ENCODE peak calls at places on chromosomes 16 and 17, in five cellular contexts. W is hepatic stellate cell, H is heart right ventricle, L is stromal cell of bone marrow, B is EH. K is an unnamed sample.

GRCh38 chr17:56213031-56213430 is 59.8 kb downstream of the ANKFN1 start:
- DNase-seq in L (no peak), W (no peak), H (no peak), B (no peak), K (no peak)

GRCh38 chr17:56835259-56835575 is 1.3 kb downstream of the DGKE start:
- DNase-seq in W (no peak), L (no peak), H (no peak), B (no peak), K (no peak)

GRCh38 chr16:27745348-27745747 is 195.4 kb downstream of the KATNIP start:
- DNase-seq in B (peak; percentile 33), H (no peak), L (no peak), W (peak; percentile 45), K (no peak)

GRCh38 chr16:85612191-85612800 is 826 bp upstream of the GSE1 start:
- DNase-seq in H (peak; percentile 81), L (peak; percentile 75), W (peak; percentile 99), B (peak; percentile 95), K (no peak)

GRCh38 chr17:8015236-8015956 is 13.0 kb downstream of the GUCY2D start:
- DNase-seq in H (no peak), W (no peak), B (no peak), L (no peak), K (no peak)

GRCh38 chr17:21373696-21374454 is 2.3 kb upstream of the KCNJ12 start:
- DNase-seq in B (no peak), W (no peak), L (no peak), H (no peak), K (no peak)

GRCh38 chr17:9676742-9677387 is 31.5 kb downstream of the USP43 start:
- DNase-seq in L (peak; percentile 1), W (no peak), H (no peak), B (peak; percentile 37), K (no peak)

GRCh38 chr17:39700148-39700987 is 504 bp downstream of the ERBB2 start:
- DNase-seq in B (peak; percentile 32), W (peak; percentile 68), H (no peak), L (no peak), K (no peak)

GRCh38 chr16:47965439-47965838 is 190.4 kb downstream of the ABCC12 start:
- DNase-seq in B (peak; percentile 20), H (no peak), L (peak; percentile 3), W (no peak), K (no peak)

GRCh38 chr17:36949461-36949927 is 740 bp downstream of the AATF start:
- DNase-seq in L (peak; percentile 18), W (no peak), H (no peak), B (peak; percentile 45), K (no peak)

GRCh38 chr16:83305092-83305491 is 502.7 kb upstream of the HSBP1 start:
- DNase-seq in B (peak; percentile 93), H (no peak), W (peak; percentile 58), L (peak; percentile 24), K (no peak)

GRCh38 chr16:82631701-82632685 is 5.2 kb downstream of the CDH13 start:
- DNase-seq in W (no peak), B (peak; percentile 39), H (no peak), L (no peak), K (no peak)